ENCODE peak calls at places on chromosomes 1 and 21, in nine cellular contexts. P, H, K, W, Z, A, E, B and L are unnamed samples.

GRCh38 chr1:154992721-154993571 is 440 bp upstream of the LENEP start:
- DNase-seq in E (no peak), W (no peak), P (no peak), Z (peak; percentile 46), B (no peak), A (no peak), K (no peak), H (no peak), L (no peak)

GRCh38 chr1:21961799-21962198 is 15.0 kb upstream of the CELA3B start:
- DNase-seq in A (no peak), Z (no peak), E (no peak), P (no peak), K (no peak), W (no peak), B (no peak), H (no peak), L (no peak)

GRCh38 chr1:83882906-83883305 is 116.0 kb downstream of the TTLL7 start:
- DNase-seq in B (no peak), H (no peak), K (no peak), A (peak; percentile 59), W (peak; percentile 66), E (no peak), Z (peak; percentile 53), P (no peak), L (no peak)

GRCh38 chr1:21451981-21452411 is 12.1 kb downstream of the NBPF3 start:
- DNase-seq in K (no peak), A (peak; percentile 38), Z (peak; percentile 80), P (no peak), H (no peak), E (no peak), B (no peak), W (peak; percentile 67), L (no peak)

GRCh38 chr21:42833439-42833815 is 45.9 kb downstream of the WDR4 start:
- DNase-seq in K (no peak), E (peak; percentile 70), B (no peak), W (no peak), P (peak; percentile 5), H (no peak), Z (peak; percentile 16), A (no peak), L (no peak)

GRCh38 chr1:69929278-69930057 is 275.9 kb downstream of the LRRC40 start:
- DNase-seq in H (no peak), E (no peak), B (no peak), K (no peak), W (peak; percentile 20), A (no peak), Z (no peak), P (no peak), L (no peak)

GRCh38 chr1:103112535-103112934 is 4.2 kb upstream of the COL11A1 start:
- DNase-seq in W (no peak), B (no peak), K (no peak), P (no peak), H (no peak), Z (peak; percentile 26), A (no peak), E (no peak), L (no peak)

GRCh38 chr1:109847251-109847650 is 63.4 kb upstream of the CSF1 start:
- DNase-seq in P (no peak), E (no peak), W (no peak), Z (no peak), A (no peak), K (no peak), B (no peak), H (no peak), L (no peak)

GRCh38 chr1:173476197-173476663 is 905 bp upstream of the PRDX6 start:
- DNase-seq in P (no peak), H (no peak), E (no peak), Z (no peak), K (no peak), A (no peak), B (no peak), W (no peak), L (no peak)

GRCh38 chr1:244918422-244919319 is 54.3 kb upstream of the HNRNPU start:
- DNase-seq in Z (peak; percentile 40), K (no peak), E (peak; percentile 77), P (peak; percentile 34), W (peak; percentile 4), B (peak; percentile 8), H (peak; percentile 40), A (no peak), L (peak; percentile 59)

GRCh38 chr1:109361114-109361513 is 36.6 kb downstream of the SORT1 start:
- DNase-seq in H (no peak), B (no peak), W (no peak), E (no peak), P (no peak), Z (no peak), K (no peak), A (no peak), L (no peak)